ENCODE peak calls at places on chromosomes 7 and 10, in nine cellular contexts. K, E, C, Z, R, M, W, N and H are unnamed samples.

GRCh38 chr10:44902838-44903545 is 8.1 kb upstream of the TMEM72 start:
- DNase-seq in Z (no peak), M (no peak), C (no peak), N (no peak), E (no peak), R (no peak), K (no peak), W (no peak), H (no peak)

GRCh38 chr10:101222683-101223273 is 6.5 kb downstream of the LBX1 start:
- DNase-seq in E (no peak), R (no peak), Z (no peak), M (no peak), C (no peak), W (no peak), N (no peak), K (no peak), H (no peak)

GRCh38 chr7:43803865-43804264 is 45.4 kb downstream of the BLVRA start:
- DNase-seq in C (no peak), K (no peak), R (no peak), W (no peak), Z (no peak), M (no peak), E (no peak), N (no peak), H (no peak)

GRCh38 chr7:18408868-18409267 is 86.7 kb upstream of the HDAC9 start:
- DNase-seq in C (no peak), R (no peak), K (no peak), E (no peak), W (no peak), N (no peak), Z (no peak), M (no peak), H (no peak)

GRCh38 chr10:96832721-96833219 is 672 bp downstream of the LCOR start:
- DNase-seq in K (peak; percentile 44), C (peak; percentile 64), W (peak; percentile 60), R (peak; percentile 94), Z (peak; percentile 90), N (peak; percentile 80), M (peak; percentile 82), E (peak; percentile 95), H (peak; percentile 90)

GRCh38 chr10:80196270-80196949 is 8.9 kb downstream of the ANXA11 start:
- DNase-seq in M (peak; percentile 61), R (no peak), N (peak; percentile 53), K (no peak), W (no peak), E (peak; percentile 88), C (no peak), Z (peak; percentile 46), H (peak; percentile 90)

GRCh38 chr10:112958275-112958995 is 8.4 kb downstream of the TCF7L2 start:
- DNase-seq in W (no peak), N (no peak), E (peak; percentile 50), K (peak; percentile 61), Z (no peak), M (no peak), C (no peak), R (no peak), H (no peak)

GRCh38 chr7:42661312-42661711 is 250.6 kb downstream of the C7orf25 start:
- DNase-seq in N (no peak), R (peak; percentile 6), C (no peak), E (no peak), Z (no peak), W (no peak), K (peak; percentile 2), M (no peak), H (no peak)

GRCh38 chr7:84688671-84689070 is 494.1 kb upstream of the SEMA3A start:
- DNase-seq in C (no peak), Z (no peak), E (no peak), R (peak; percentile 41), K (no peak), M (no peak), N (no peak), W (no peak), H (no peak)

GRCh38 chr10:89706011-89706410 is 4.6 kb downstream of the KIF20B start:
- DNase-seq in C (no peak), E (no peak), N (no peak), Z (no peak), W (no peak), M (no peak), K (no peak), R (peak; percentile 48), H (no peak)

GRCh38 chr7:135800560-135800959 is 51.9 kb upstream of the FAM180A start:
- DNase-seq in E (no peak), M (no peak), C (no peak), Z (no peak), K (no peak), W (no peak), N (peak; percentile 26), R (no peak), H (no peak)

GRCh38 chr7:39950473-39951155 is 558 bp downstream of the CDK13 start:
- DNase-seq in R (peak; percentile 66), C (no peak), N (peak; percentile 51), W (peak; percentile 28), E (peak; percentile 65), K (no peak), Z (peak; percentile 65), M (peak; percentile 17), H (peak; percentile 66)

GRCh38 chr7:150434240-150434639 is 16.2 kb upstream of the GIMAP8 start:
- DNase-seq in Z (no peak), R (no peak), M (no peak), W (no peak), E (no peak), N (no peak), K (no peak), C (no peak), H (no peak)

GRCh38 chr10:29386347-29386999 is 97.6 kb downstream of the LYZL1 start:
- DNase-seq in M (peak; percentile 4), K (no peak), Z (peak; percentile 57), R (peak; percentile 59), N (peak; percentile 14), W (no peak), C (no peak), E (peak; percentile 37), H (no peak)

GRCh38 chr10:3067859-3068179 is 471 bp downstream of the PFKP start:
- DNase-seq in N (no peak), M (no peak), E (no peak), K (no peak), Z (no peak), C (no peak), W (no peak), R (peak; percentile 57), H (no peak)

GRCh38 chr10:94212876-94213595 is 149.7 kb downstream of the NOC3L start:
- DNase-seq in C (no peak), W (no peak), K (no peak), R (peak; percentile 16), Z (no peak), N (no peak), M (no peak), E (peak; percentile 60), H (no peak)

GRCh38 chr10:323651-324293 is 188.5 kb downstream of the ZMYND11 start:
- DNase-seq in E (peak; percentile 77), R (peak; percentile 58), W (peak; percentile 15), N (no peak), C (no peak), K (peak; percentile 78), M (peak; percentile 37), Z (no peak), H (peak; percentile 91)

GRCh38 chr7:21013765-21014502 is 227.2 kb upstream of the SP8 start:
- DNase-seq in C (no peak), R (no peak), M (no peak), N (no peak), Z (no peak), W (no peak), E (no peak), K (no peak), H (no peak)